ENCODE peak calls at places on chromosomes 3 and 15, in six cellular contexts. O is astrocyte of the spinal cord, J is fibroblast of the aortic adventitia, C is heart right ventricle, S is cardiac muscle cell, U is fibroblast of pulmonary artery. E is an unnamed sample.

GRCh38 chr3:38029400-38030125 is at the start of gene PLCD1:
- DNase-seq in O (peak; percentile 54), J (peak; percentile 71), C (peak; percentile 82), S (peak; percentile 85), U (peak; percentile 65), E (peak; percentile 56)

GRCh38 chr3:39107056-39107873 is at the start of the genes GORASP1 and TTC21A:
- DNase-seq in O (peak; percentile 87), J (peak; percentile 85), C (peak; percentile 92), S (peak; percentile 94), U (peak; percentile 88), E (peak; percentile 85)

GRCh38 chr3:2923390-2923789 is 186.8 kb downstream of the IL5RA start:
- DNase-seq in O (no peak), J (no peak), C (no peak), S (no peak), U (no peak), E (no peak)

GRCh38 chr15:63080638-63081250 is 38.2 kb downstream of the TPM1 start:
- DNase-seq in O (no peak), J (no peak), C (no peak), S (no peak), U (no peak), E (no peak)

GRCh38 chr15:40843885-40844542 is at the start of gene SPINT1:
- DNase-seq in O (no peak), J (no peak), C (no peak), S (peak; percentile 35), U (no peak), E (no peak)

GRCh38 chr3:14921811-14922705 is 25.3 kb upstream of the NR2C2 start:
- DNase-seq in O (no peak), J (peak; percentile 15), C (no peak), S (no peak), U (no peak), E (peak; percentile 3)

GRCh38 chr3:123759311-123759710 is 124.8 kb downstream of the MYLK start:
- DNase-seq in O (no peak), J (peak; percentile 79), C (no peak), S (no peak), U (no peak), E (no peak)

GRCh38 chr3:148297013-148297412 is 400.7 kb upstream of the AGTR1 start:
- DNase-seq in O (no peak), J (no peak), C (no peak), S (no peak), U (no peak), E (no peak)

GRCh38 chr3:32296251-32297204 is 58.0 kb downstream of the CMTM8 start:
- DNase-seq in O (peak; percentile 62), J (peak; percentile 74), C (peak; percentile 56), S (peak; percentile 70), U (peak; percentile 78), E (peak; percentile 78)

GRCh38 chr3:147007736-147008245 is 398.6 kb downstream of the ZIC4 start:
- DNase-seq in O (no peak), J (no peak), C (no peak), S (no peak), U (no peak), E (no peak)

GRCh38 chr15:101322849-101323477 is 27.9 kb upstream of the SNRPA1 start:
- DNase-seq in O (no peak), J (no peak), C (no peak), S (no peak), U (no peak), E (no peak)

GRCh38 chr3:106945435-106945834 is 431.8 kb upstream of the CCDC54 start:
- DNase-seq in O (no peak), J (peak; percentile 35), C (no peak), S (no peak), U (peak; percentile 4), E (peak; percentile 33)

GRCh38 chr3:45186871-45187270 is 39.2 kb downstream of the TMEM158 start:
- DNase-seq in O (no peak), J (no peak), C (no peak), S (no peak), U (no peak), E (no peak)

GRCh38 chr3:126663257-126663656 is 8.3 kb upstream of the TXNRD3 start:
- DNase-seq in O (no peak), J (no peak), C (no peak), S (no peak), U (no peak), E (no peak)

GRCh38 chr3:45644063-45644462 is 45.1 kb upstream of the SACM1L start:
- DNase-seq in O (peak; percentile 90), J (peak; percentile 60), C (no peak), S (no peak), U (peak; percentile 76), E (peak; percentile 75)

GRCh38 chr3:25683410-25683809 is 18.7 kb upstream of the TOP2B start:
- DNase-seq in O (no peak), J (no peak), C (no peak), S (no peak), U (no peak), E (no peak)

GRCh38 chr3:119184808-119185690 is 11.7 kb downstream of the UPK1B start:
- DNase-seq in O (peak; percentile 71), J (peak; percentile 87), C (no peak), S (no peak), U (peak; percentile 79), E (peak; percentile 94)

GRCh38 chr3:98329392-98330124 is 24.1 kb upstream of the OR5K4 start:
- DNase-seq in O (peak; percentile 43), J (peak; percentile 63), C (peak; percentile 18), S (peak; percentile 57), U (peak; percentile 65), E (peak; percentile 63)

GRCh38 chr3:46935168-46935858 is 41.2 kb downstream of the CCDC12 start:
- DNase-seq in O (peak; percentile 95), J (peak; percentile 96), C (peak; percentile 89), S (peak; percentile 89), U (peak; percentile 97), E (peak; percentile 94)

GRCh38 chr3:175601521-175601920 is 742.4 kb downstream of the NAALADL2 start:
- DNase-seq in O (no peak), J (no peak), C (no peak), S (no peak), U (peak; percentile 5), E (peak; percentile 1)

GRCh38 chr3:40741729-40742128 is 217.0 kb downstream of the ZNF621 start:
- DNase-seq in O (peak; percentile 62), J (no peak), C (peak; percentile 73), S (no peak), U (peak; percentile 59), E (peak; percentile 50)

GRCh38 chr3:29453278-29453961 is 172.5 kb downstream of the RBMS3 start:
- DNase-seq in O (no peak), J (peak; percentile 20), C (peak; percentile 47), S (no peak), U (peak; percentile 23), E (no peak)

GRCh38 chr15:40776537-40777141 is 6.9 kb downstream of the C15orf62 start:
- DNase-seq in O (peak; percentile 60), J (peak; percentile 72), C (no peak), S (no peak), U (peak; percentile 42), E (peak; percentile 50)

GRCh38 chr3:160707187-160707789 is 30.3 kb downstream of the ARL14 start:
- DNase-seq in O (peak; percentile 58), J (peak; percentile 72), C (peak; percentile 61), S (peak; percentile 65), U (peak; percentile 74), E (peak; percentile 78)

GRCh38 chr3:148233403-148233802 is 464.3 kb upstream of the AGTR1 start:
- DNase-seq in O (peak; percentile 16), J (peak; percentile 38), C (no peak), S (no peak), U (peak; percentile 59), E (peak; percentile 38)

GRCh38 chr3:8854656-8855055 is 85.2 kb upstream of the OXTR start:
- DNase-seq in O (no peak), J (peak; percentile 62), C (no peak), S (no peak), U (no peak), E (no peak)

GRCh38 chr3:8856031-8856430 is 86.6 kb upstream of the OXTR start:
- DNase-seq in O (no peak), J (no peak), C (no peak), S (no peak), U (no peak), E (no peak)

GRCh38 chr3:8851703-8852102 is 82.3 kb upstream of the OXTR start:
- DNase-seq in O (peak; percentile 87), J (peak; percentile 92), C (no peak), S (no peak), U (peak; percentile 82), E (peak; percentile 80)

GRCh38 chr3:8853081-8853480 is 83.7 kb upstream of the OXTR start:
- DNase-seq in O (no peak), J (no peak), C (peak; percentile 11), S (no peak), U (peak; percentile 24), E (no peak)

DNA sequence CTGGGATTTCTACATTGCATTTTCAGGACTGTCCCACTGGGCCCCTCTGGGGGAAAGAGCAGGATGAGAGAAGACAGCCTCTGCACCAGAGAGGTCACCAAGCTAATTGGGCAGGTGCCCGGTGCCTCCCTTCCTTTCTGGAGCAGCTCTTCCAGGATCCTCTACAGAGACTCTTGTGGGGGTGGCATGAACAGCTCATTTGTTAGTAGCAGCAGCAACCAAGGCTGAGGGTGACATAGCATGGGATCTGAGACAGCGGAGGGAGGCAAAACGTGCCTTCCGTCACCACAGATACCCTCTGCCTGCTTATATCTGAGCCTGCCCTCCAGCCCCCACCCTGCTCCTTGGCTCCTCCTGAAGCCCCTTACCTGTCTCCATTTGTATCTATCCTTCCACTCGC is 83.1 kb upstream of the OXTR start:
- DNase-seq in O (no peak), J (no peak), C (no peak), S (no peak), U (no peak), E (no peak)
- H3K4me3 ChIP-seq in O (no peak overlapping the region), J (no peak overlapping the region), C (no peak overlapping the region), S (no peak overlapping the region), U (no peak overlapping the region), E (no peak overlapping the region)

GRCh38 chr3:128464188-128464587 is 2.5 kb downstream of the DNAJB8 start:
- DNase-seq in O (no peak), J (no peak), C (peak; percentile 16), S (no peak), U (no peak), E (no peak)
- TF ChIP-seq CTCF in O (no peak), J (no peak), C (no peak), S (peak; percentile 20), U (no peak), E (peak; percentile 17)

GRCh38 chr3:129890125-129890524 is 3.4 kb downstream of the TMCC1 start:
- DNase-seq in O (no peak), J (no peak), C (no peak), S (no peak), U (no peak), E (no peak)

GRCh38 chr3:129892486-129892856 is 1.0 kb downstream of the TMCC1 start:
- DNase-seq in O (no peak), J (no peak), C (no peak), S (peak; percentile 3), U (no peak), E (no peak)

GRCh38 chr3:129888739-129889138 is 4.8 kb downstream of the TMCC1 start:
- DNase-seq in O (peak; percentile 93), J (peak; percentile 89), C (no peak), S (no peak), U (peak; percentile 83), E (peak; percentile 73)

GRCh38 chr3:129892857-129893615 is 475 bp downstream of the TMCC1 start:
- DNase-seq in O (no peak), J (peak; percentile 10), C (peak; percentile 65), S (peak; percentile 83), U (peak; percentile 9), E (peak; percentile 25)

GRCh38 chr3:129890891-129891290 is 2.6 kb downstream of the TMCC1 start:
- DNase-seq in O (no peak), J (no peak), C (no peak), S (no peak), U (no peak), E (no peak)
- H3K4me3 ChIP-seq in O (no peak overlapping the region), J (no peak overlapping the region), C (no peak overlapping the region), S (no peak overlapping the region), U (no peak overlapping the region), E (no peak overlapping the region)

GRCh38 chr3:189340680-189341460 is 169.1 kb downstream of the TPRG1 start:
- DNase-seq in O (no peak), J (no peak), C (no peak), S (no peak), U (peak; percentile 11), E (no peak)
- TF ChIP-seq CTCF in O (peak; percentile 25), J (no peak), C (no peak), S (peak; percentile 9), U (peak; percentile 22), E (peak; percentile 34)

E was measured in cardiac fibroblast.